ENCODE peak calls at places on chromosomes 1 and 21, in four cellular contexts. R is hepatocyte, A is IMR-90, K is keratinocyte. F is an unnamed sample. For H3K36me3, the result is how much of the 10 kb centered on the place peaks cover.

GRCh38 chr1:41242645-41243171 is 602 bp upstream of the SCMH1 start:
- DNase-seq in R (no peak), A (no peak), K (no peak), F (no peak)

GRCh38 chr1:114756949-114757454 is 782 bp downstream of the CSDE1 start:
- DNase-seq in A (peak), R (peak), K (no peak), F (no peak)

GRCh38 chr1:239805888-239806772 is 285.6 kb upstream of the FMN2 start:
- DNase-seq in R (no peak), K (no peak), A (no peak), F (no peak)

GRCh38 chr1:37926061-37926924 is 20.6 kb downstream of the INPP5B start:
- DNase-seq in K (no peak), A (no peak), R (no peak), F (peak)

GRCh38 chr1:56061824-56062223 is 517.5 kb downstream of the PLPP3 start:
- DNase-seq in K (no peak), R (no peak), A (no peak), F (peak)

GRCh38 chr1:114209971-114210370 is 56.3 kb upstream of the SYT6 start:
- DNase-seq in A (no peak), K (no peak), R (no peak), F (no peak)

GRCh38 chr1:154276797-154277196 is 4.4 kb downstream of the HAX1 start:
- DNase-seq in K (no peak), R (no peak), A (no peak), F (peak)

GRCh38 chr1:197782719-197783328 is 7.5 kb upstream of the DENND1B start:
- DNase-seq in K (no peak), A (no peak), R (no peak), F (no peak)

GRCh38 chr1:32266926-32267645 is 16.0 kb downstream of the LCK start:
- DNase-seq in R (no peak), A (peak), K (no peak), F (peak)

GRCh38 chr1:42930178-42931107 is 28.2 kb downstream of the SLC2A1 start:
- DNase-seq in K (no peak), A (no peak), R (no peak), F (no peak)

GRCh38 chr1:205046870-205047269 is 3.9 kb downstream of the CNTN2 start:
- DNase-seq in K (no peak), A (no peak), R (no peak), F (no peak)

GRCh38 chr1:1433804-1434130 is 1.7 kb upstream of the VWA1 start:
- DNase-seq in K (no peak), R (peak), A (peak), F (no peak)

GRCh38 chr1:56715161-56715560 is 70.0 kb downstream of the PRKAA2 start:
- DNase-seq in R (no peak), A (peak), K (no peak), F (no peak)

GRCh38 chr1:206415913-206416312 is 54.4 kb upstream of the IKBKE start:
- DNase-seq in K (no peak), A (no peak), R (no peak), F (no peak)

GRCh38 chr1:201880928-201881571 is 7.6 kb upstream of the SHISA4 start:
- DNase-seq in R (no peak), A (no peak), K (no peak), F (no peak)

GRCh38 chr1:64516803-64517568 is 47.1 kb downstream of the CACHD1 start:
- DNase-seq in R (no peak), A (peak), K (no peak), F (no peak)

GRCh38 chr1:47756006-47756405 is 241.2 kb downstream of the TRABD2B start:
- DNase-seq in R (no peak), A (no peak), K (no peak), F (no peak)

GRCh38 chr1:36369061-36369470 is 16.7 kb downstream of the STK40 start:
- DNase-seq in K (no peak), A (peak), R (peak), F (peak)

GRCh38 chr21:43644609-43645008 is 14.7 kb downstream of the HSF2BP start:
- DNase-seq in A (peak), K (no peak), R (no peak), F (no peak)

GRCh38 chr1:149887456-149888159 is 11.8 kb upstream of the BOLA1 start:
- DNase-seq in R (peak), K (peak), A (peak), F (peak)

GRCh38 chr1:208243851-208244583 is at the start of gene PLXNA2:
- DNase-seq in A (peak), K (no peak), R (peak), F (peak)

GRCh38 chr1:46131727-46132528 is 501 bp downstream of the PIK3R3 start:
- DNase-seq in K (no peak), A (peak), R (peak), F (peak)

GRCh38 chr1:202837746-202838145 is 27.0 kb downstream of the PCAT6 start:
- DNase-seq in R (no peak), A (no peak), K (no peak), F (no peak)

GRCh38 chr1:43898981-43899380 is 34.6 kb upstream of the ARTN start:
- DNase-seq in R (no peak), A (no peak), K (no peak), F (no peak)

GRCh38 chr1:3033795-3034100 is 12.5 kb downstream of the ACTRT2 start:
- DNase-seq in K (no peak), R (no peak), A (no peak), F (no peak)

GRCh38 chr21:42317826-42318746 is 2.9 kb upstream of the TFF3 start:
- DNase-seq in R (no peak), A (no peak), K (no peak), F (no peak)

GRCh38 chr21:34690041-34690792 is 21.4 kb downstream of the CLIC6 start:
- DNase-seq in K (no peak), R (peak), A (no peak), F (no peak)

GRCh38 chr1:168708698-168709406 is 20.2 kb downstream of the DPT start:
- DNase-seq in K (no peak), A (no peak), R (no peak), F (no peak)

GRCh38 chr1:91026320-91026719 is 4.5 kb upstream of the ZNF644 start:
- DNase-seq in A (no peak), K (no peak), R (no peak), F (no peak)

GRCh38 chr1:156295391-156295947 is at the start of gene GLMP:
- DNase-seq in R (peak), K (no peak), A (peak), F (no peak)

GRCh38 chr1:155166006-155166372 is 7.1 kb downstream of the KRTCAP2 start:
- DNase-seq in A (no peak), K (no peak), R (no peak), F (no peak)

GRCh38 chr1:234969630-234970370 is 158.8 kb downstream of the TOMM20 start:
- DNase-seq in R (peak), K (no peak), A (peak), F (no peak)

GRCh38 chr1:214241060-214241459 is 39.9 kb upstream of the SMYD2 start:
- DNase-seq in A (peak), R (no peak), K (no peak), F (no peak)

GRCh38 chr21:28253378-28253777 is 739.3 kb downstream of the LTN1 start:
- DNase-seq in R (no peak), K (peak), A (peak), F (no peak)

GRCh38 chr1:3483801-3484444 is 29.5 kb downstream of the ARHGEF16 start:
- DNase-seq in R (peak), A (no peak), K (no peak), F (peak)

GRCh38 chr1:170032531-170033295 is 41.8 kb downstream of the KIFAP3 start:
- DNase-seq in K (no peak), R (no peak), A (peak), F (no peak)

GRCh38 chr1:87291107-87291506 is 37.6 kb upstream of the LMO4 start:
- DNase-seq in K (no peak), A (peak), R (no peak), F (no peak)

GRCh38 chr1:246122071-246122470 is 385.0 kb downstream of the SMYD3 start:
- DNase-seq in A (no peak), R (no peak), K (no peak), F (no peak)

GRCh38 chr1:246114369-246114768 is 392.7 kb downstream of the SMYD3 start:
- DNase-seq in R (no peak), A (no peak), K (no peak), F (no peak)

GRCh38 chr1:246121533-246121932 is 385.5 kb downstream of the SMYD3 start:
- DNase-seq in K (no peak), R (no peak), A (peak), F (no peak)

GRCh38 chr1:246113555-246114095 is 393.5 kb downstream of the SMYD3 start:
- DNase-seq in A (peak), R (no peak), K (no peak), F (no peak)

GRCh38 chr1:246117066-246117791 is 389.9 kb downstream of the SMYD3 start:
- DNase-seq in R (peak), A (peak), K (no peak), F (peak)
- H2AFZ ChIP-seq in R (no peak), A (no peak), K (no peak), F (no peak)

GRCh38 chr21:45480701-45481500 is 61.3 kb downstream of the SLC19A1 start:
- DNase-seq in A (no peak), K (no peak), R (no peak), F (no peak)
- H3K36me3 ChIP-seq in A (half or more), K (under half), R (under half), F (under half)

GRCh38 chr1:26537951-26538352 is 8.4 kb downstream of the RPS6KA1 start:
- DNase-seq in A (peak), K (no peak), R (peak), F (peak)
- TF ChIP-seq CTCF in A (peak), K (peak), R (no peak), F (no peak)

GRCh38 chr1:10803971-10804820 is 7.8 kb upstream of the CASZ1 start:
- DNase-seq in R (peak), A (no peak), K (peak), F (no peak)

GRCh38 chr1:10799726-10800125 is 3.3 kb upstream of the CASZ1 start:
- DNase-seq in K (no peak), A (no peak), R (no peak), F (no peak)

GRCh38 chr1:10806966-10807365 is 10.5 kb upstream of the CASZ1 start:
- DNase-seq in R (no peak), A (no peak), K (no peak), F (no peak)

GRCh38 chr1:10800778-10801177 is 4.3 kb upstream of the CASZ1 start:
- DNase-seq in A (no peak), R (no peak), K (no peak), F (no peak)

DNA sequence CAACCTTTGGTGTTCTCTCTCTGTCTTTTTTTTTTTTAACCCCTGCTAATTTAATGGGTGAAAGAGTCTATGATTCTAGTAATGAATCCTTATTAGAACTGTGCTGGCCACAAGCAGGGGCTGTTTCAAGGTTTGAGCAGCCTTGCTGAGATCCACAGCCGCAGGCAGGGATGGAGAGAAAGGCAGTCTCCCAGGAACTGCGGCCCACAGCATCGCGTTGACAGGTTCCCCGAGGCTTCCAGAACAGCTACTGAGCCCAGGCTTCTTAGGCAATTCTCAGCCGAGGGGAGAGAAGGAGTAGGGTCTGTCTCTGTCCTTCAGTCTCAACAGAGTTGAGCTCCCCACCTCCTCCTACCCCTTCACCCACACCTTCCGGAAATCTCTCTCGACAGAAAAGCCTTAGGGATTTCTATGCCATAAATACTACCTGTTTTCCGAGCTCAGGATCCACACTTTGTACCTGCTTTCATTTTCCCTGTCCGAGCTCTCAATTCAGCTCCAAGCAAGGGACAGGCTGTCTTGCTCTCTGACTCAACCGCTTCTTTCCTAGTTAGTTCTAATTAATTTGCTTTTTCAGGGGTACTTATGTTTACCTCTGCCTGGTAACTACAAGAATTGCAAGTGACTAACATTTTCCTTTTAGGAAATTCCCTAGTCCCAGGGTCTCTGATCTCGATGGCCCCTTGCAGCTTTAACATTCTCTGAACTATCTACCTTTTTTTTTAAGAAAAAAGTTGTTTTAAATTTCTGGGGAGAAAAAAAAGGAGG is 6.7 kb upstream of the CASZ1 start:
- DNase-seq in K (no peak), A (no peak), R (no peak), F (no peak)
- H2AFZ ChIP-seq in K (peak), A (no peak), R (no peak), F (no peak)

GRCh38 chr1:52436817-52437216 is 32.4 kb downstream of the PRPF38A start:
- DNase-seq in R (no peak), K (no peak), A (no peak), F (no peak)
- H3K36me3 ChIP-seq in R (under half), K (under half), A (under half), F (under half)

GRCh38 chr1:10740123-10740522 is 56.3 kb downstream of the CASZ1 start:
- DNase-seq in R (no peak), K (no peak), A (no peak), F (no peak)
- TF ChIP-seq CTCF in R (no peak), K (no peak), A (no peak), F (no peak)

F was measured in OCI-LY7.